ENCODE peak calls at places on chromosomes 16 and 17, in nine cellular contexts. P is tibial nerve, V is cardiac muscle cell, M is WERI-Rb-1, W is fibroblast of lung, J is cardiac fibroblast, U is mucosa of descending colon, I is heart right ventricle, O is upper lobe of right lung. E is an unnamed sample.

GRCh38 chr17:41593306-41594095 is 6.8 kb upstream of the KRT14 start:
- DNase-seq in I (no peak), V (no peak), J (no peak), U (no peak), O (peak; percentile 27), P (no peak), W (no peak), M (peak; percentile 77), E (no peak)

GRCh38 chr17:56499799-56500388 is 93.6 kb upstream of the NOG start:
- DNase-seq in M (peak; percentile 39), V (peak; percentile 21), J (peak; percentile 7), P (peak; percentile 38), O (no peak), I (no peak), W (peak; percentile 12), U (peak; percentile 45), E (no peak)

GRCh38 chr16:75379911-75380847 is 53.1 kb downstream of the CFDP1 start:
- DNase-seq in M (no peak), W (no peak), I (no peak), V (no peak), J (no peak), U (peak; percentile 44), P (peak; percentile 19), O (no peak), E (peak; percentile 27)

GRCh38 chr16:48558269-48558915 is 51.6 kb downstream of the N4BP1 start:
- DNase-seq in I (no peak), J (peak; percentile 75), M (no peak), P (no peak), V (peak; percentile 82), W (no peak), O (no peak), U (no peak), E (no peak)

GRCh38 chr16:79505344-79505743 is 95.2 kb downstream of the MAF start:
- DNase-seq in O (no peak), U (peak; percentile 6), V (no peak), J (no peak), P (peak; percentile 32), W (no peak), M (no peak), I (peak; percentile 15), E (no peak)

GRCh38 chr17:51461578-51462004 is 201.2 kb downstream of the UTP18 start:
- DNase-seq in J (peak; percentile 60), P (peak; percentile 44), I (peak; percentile 19), M (peak; percentile 78), O (peak; percentile 75), U (peak; percentile 60), V (peak; percentile 80), W (peak; percentile 10), E (peak; percentile 50)

GRCh38 chr16:52407778-52408177 is 139.2 kb downstream of the TOX3 start:
- DNase-seq in W (no peak), J (no peak), O (no peak), M (no peak), I (no peak), V (no peak), P (no peak), U (no peak), E (no peak)

GRCh38 chr16:58024673-58025350 is 742 bp upstream of the MMP15 start:
- DNase-seq in V (peak; percentile 25), U (peak; percentile 92), O (peak; percentile 90), P (no peak), M (peak; percentile 38), I (no peak), J (no peak), W (no peak), E (peak; percentile 94)

GRCh38 chr17:20948984-20949777 is 93.6 kb downstream of the USP22 start:
- DNase-seq in M (no peak), I (no peak), O (no peak), W (no peak), J (no peak), U (no peak), P (no peak), V (no peak), E (no peak)

GRCh38 chr17:40417258-40417608 is 463 bp downstream of the TOP2A start:
- DNase-seq in M (peak; percentile 73), P (no peak), V (no peak), W (peak; percentile 12), J (no peak), O (no peak), U (no peak), I (no peak), E (peak; percentile 43)

GRCh38 chr17:77914440-77915254 is 43.9 kb upstream of the TNRC6C start:
- DNase-seq in W (peak; percentile 8), P (no peak), J (peak; percentile 64), V (peak; percentile 74), M (no peak), U (peak; percentile 45), I (no peak), O (no peak), E (no peak)

GRCh38 chr16:85461814-85462404 is 151.2 kb upstream of the GSE1 start:
- DNase-seq in U (no peak), P (no peak), J (peak; percentile 53), O (peak; percentile 82), M (peak; percentile 73), I (no peak), W (peak; percentile 62), V (peak; percentile 61), E (peak; percentile 34)

GRCh38 chr17:6558276-6558675 is 1.9 kb upstream of the PITPNM3 start:
- DNase-seq in J (no peak), W (no peak), U (no peak), P (no peak), M (no peak), I (no peak), V (no peak), O (no peak), E (no peak)

GRCh38 chr17:6561446-6561845 is 5.1 kb upstream of the PITPNM3 start:
- DNase-seq in M (no peak), J (no peak), O (no peak), P (no peak), W (no peak), I (no peak), U (no peak), V (no peak), E (no peak)

GRCh38 chr17:6558932-6559752 is 2.8 kb upstream of the PITPNM3 start:
- DNase-seq in I (no peak), J (peak; percentile 65), M (no peak), V (peak; percentile 55), U (no peak), P (no peak), W (no peak), O (peak; percentile 40), E (no peak)

GRCh38 chr17:6559753-6560215 is 3.4 kb upstream of the PITPNM3 start:
- DNase-seq in U (no peak), O (peak; percentile 9), P (no peak), W (no peak), I (no peak), M (no peak), J (no peak), V (no peak), E (no peak)

DNA sequence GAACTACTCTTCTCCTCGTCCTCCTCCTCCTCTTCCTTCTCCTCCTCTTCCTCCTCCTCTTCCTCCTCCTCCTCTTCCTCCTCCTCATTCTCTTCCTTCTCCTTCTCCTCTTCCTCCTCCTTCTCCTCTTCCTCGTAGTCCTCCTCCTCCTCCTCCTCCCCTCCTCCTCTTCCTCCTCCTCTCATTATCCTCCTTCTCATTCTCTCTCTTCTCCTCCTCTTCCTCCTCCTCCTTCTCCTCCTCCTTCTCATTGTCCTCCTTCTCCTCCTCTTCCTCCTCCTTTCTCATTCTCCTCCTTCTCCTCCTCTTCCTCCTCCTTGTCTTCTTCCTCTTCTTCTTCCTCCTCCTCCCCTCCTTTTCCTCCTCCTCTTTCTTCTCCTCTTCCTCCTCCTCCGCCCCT is 4.1 kb upstream of the PITPNM3 start:
- DNase-seq in P (no peak), J (no peak), V (no peak), U (no peak), M (no peak), I (no peak), O (no peak), W (no peak), E (no peak)
- H3K4me3 ChIP-seq in P (no peak overlapping the region), J (no peak overlapping the region), V (no peak overlapping the region), U (no peak overlapping the region), M (no peak overlapping the region), I (no peak overlapping the region), O (no peak overlapping the region), W (no peak overlapping the region), E (no peak overlapping the region)

GRCh38 chr17:83093506-83093905 is 14.1 kb downstream of the METRNL start:
- DNase-seq in O (no peak), W (no peak), P (no peak), M (no peak), V (no peak), U (no peak), J (no peak), I (no peak), E (no peak)

GRCh38 chr17:83096401-83097220 is 17.2 kb downstream of the METRNL start:
- DNase-seq in W (no peak), O (no peak), J (no peak), I (no peak), U (peak; percentile 70), V (no peak), P (no peak), M (no peak), E (peak; percentile 66)

GRCh38 chr17:83094291-83094690 is 14.9 kb downstream of the METRNL start:
- DNase-seq in P (no peak), M (no peak), J (no peak), V (no peak), W (no peak), U (peak; percentile 7), O (no peak), I (no peak), E (no peak)

GRCh38 chr17:83092931-83093330 is 13.5 kb downstream of the METRNL start:
- DNase-seq in U (peak; percentile 29), M (no peak), W (no peak), I (no peak), O (no peak), P (no peak), V (no peak), J (no peak), E (no peak)

GRCh38 chr17:83095016-83095415 is 15.6 kb downstream of the METRNL start:
- DNase-seq in V (no peak), P (no peak), O (no peak), W (no peak), U (no peak), J (no peak), M (no peak), I (no peak), E (no peak)
- H3K4me3 ChIP-seq in V (no peak overlapping the region), P (no peak overlapping the region), O (no peak overlapping the region), W (no peak overlapping the region), U (no peak overlapping the region), J (no peak overlapping the region), M (no peak overlapping the region), I (no peak overlapping the region), E (no peak overlapping the region)

GRCh38 chr17:79064026-79064425 is 10.6 kb upstream of the ENGASE start:
- DNase-seq in U (no peak), V (no peak), P (no peak), I (no peak), M (peak; percentile 52), J (no peak), O (no peak), W (no peak), E (no peak)
- H3K4me3 ChIP-seq in U (no peak overlapping the region), V (no peak overlapping the region), P (no peak overlapping the region), I (no peak overlapping the region), M (no peak overlapping the region), J (no peak overlapping the region), O (no peak overlapping the region), W (no peak overlapping the region), E (no peak overlapping the region)

GRCh38 chr16:81004646-81005353 is 1.9 kb downstream of the CMC2 start:
- DNase-seq in U (peak; percentile 79), J (peak; percentile 72), I (peak; percentile 46), M (no peak), O (no peak), P (peak; percentile 78), W (peak; percentile 49), V (peak; percentile 73), E (peak; percentile 53)
- H3K4me3 ChIP-seq in U (no peak overlapping the region), J (no peak overlapping the region), I (no peak overlapping the region), M (no peak overlapping the region), O (peak overlapping the region; percentile 99), P (no peak overlapping the region), W (peak overlapping the region; percentile 97), V (peak overlapping the region; percentile 8), E (peak overlapping the region; percentile 24)

E was measured in colonic mucosa.